ENCODE peak calls at places on chromosome 5, in seven cellular contexts. U, Z, D, Q, A, W and B are unnamed samples.

GRCh38 chr5:73507062-73507461 is 8.8 kb downstream of the BTF3 start:
- DNase-seq in U (no peak), Z (peak; percentile 81), D (peak; percentile 61), Q (no peak), A (no peak), W (no peak), B (no peak)

GRCh38 chr5:127306036-127306435 is 15.4 kb downstream of the MEGF10 start:
- DNase-seq in U (no peak), Z (no peak), D (no peak), Q (no peak), A (no peak), W (no peak), B (no peak)

GRCh38 chr5:134110382-134110781 is 4.1 kb upstream of the TCF7 start:
- DNase-seq in U (no peak), Z (no peak), D (no peak), Q (no peak), A (no peak), W (no peak), B (peak; percentile 66)

GRCh38 chr5:115309751-115310370 is 13.4 kb upstream of the CCDC112 start:
- DNase-seq in U (no peak), Z (peak; percentile 69), D (peak; percentile 60), Q (no peak), A (no peak), W (no peak), B (no peak)

GRCh38 chr5:135450957-135451356 is 1.2 kb downstream of the TIFAB start:
- DNase-seq in U (no peak), Z (no peak), D (no peak), Q (no peak), A (no peak), W (no peak), B (no peak)

GRCh38 chr5:14197056-14197455 is 53.9 kb downstream of the TRIO start:
- DNase-seq in U (no peak), Z (no peak), D (no peak), Q (no peak), A (no peak), W (no peak), B (no peak)

GRCh38 chr5:109223521-109223920 is 186.3 kb downstream of the PJA2 start:
- DNase-seq in U (no peak), Z (no peak), D (no peak), Q (no peak), A (no peak), W (no peak), B (no peak)

GRCh38 chr5:107724642-107725041 is 53.9 kb upstream of the EFNA5 start:
- DNase-seq in U (no peak), Z (no peak), D (no peak), Q (no peak), A (no peak), W (no peak), B (no peak)

GRCh38 chr5:14914603-14915277 is 43.2 kb upstream of the ANKH start:
- DNase-seq in U (no peak), Z (no peak), D (no peak), Q (no peak), A (no peak), W (no peak), B (no peak)

GRCh38 chr5:83400712-83401111 is 70.8 kb upstream of the VCAN start:
- DNase-seq in U (no peak), Z (peak; percentile 69), D (no peak), Q (no peak), A (no peak), W (no peak), B (no peak)

GRCh38 chr5:170546257-170546656 is 42.4 kb downstream of the KCNIP1 start:
- DNase-seq in U (no peak), Z (no peak), D (no peak), Q (no peak), A (peak; percentile 47), W (no peak), B (no peak)

GRCh38 chr5:119032653-119033052 is 38.2 kb upstream of the DMXL1 start:
- DNase-seq in U (no peak), Z (no peak), D (no peak), Q (no peak), A (no peak), W (no peak), B (no peak)

GRCh38 chr5:140207250-140207954 is 32.4 kb downstream of the CYSTM1 start:
- DNase-seq in U (no peak), Z (no peak), D (no peak), Q (no peak), A (no peak), W (no peak), B (no peak)

GRCh38 chr5:64285188-64286130 is 119.8 kb downstream of the RNF180 start:
- DNase-seq in U (no peak), Z (no peak), D (no peak), Q (no peak), A (no peak), W (no peak), B (no peak)

GRCh38 chr5:80282054-80282453 is 26.2 kb upstream of the SERINC5 start:
- DNase-seq in U (no peak), Z (no peak), D (no peak), Q (no peak), A (no peak), W (no peak), B (no peak)

GRCh38 chr5:102856374-102856748 is 101.3 kb downstream of the PAM start:
- DNase-seq in U (no peak), Z (peak; percentile 36), D (peak; percentile 16), Q (no peak), A (no peak), W (no peak), B (peak; percentile 24)

GRCh38 chr5:123708074-123708806 is 196.3 kb downstream of the CSNK1G3 start:
- DNase-seq in U (no peak), Z (peak; percentile 77), D (peak; percentile 81), Q (peak; percentile 62), A (no peak), W (no peak), B (peak; percentile 46)

GRCh38 chr5:139856694-139857093 is 61.1 kb downstream of the PSD2 start:
- DNase-seq in U (peak; percentile 51), Z (no peak), D (no peak), Q (no peak), A (no peak), W (no peak), B (no peak)

GRCh38 chr5:113230711-113231652 is 203.8 kb downstream of the TSSK1B start:
- DNase-seq in U (no peak), Z (peak; percentile 48), D (no peak), Q (no peak), A (no peak), W (no peak), B (no peak)

GRCh38 chr5:91142819-91143218 is 240.3 kb downstream of the ARRDC3 start:
- DNase-seq in U (no peak), Z (no peak), D (no peak), Q (no peak), A (no peak), W (no peak), B (no peak)

GRCh38 chr5:181107699-181108098 is 23.3 kb downstream of the OR2V1 start:
- DNase-seq in U (no peak), Z (no peak), D (no peak), Q (no peak), A (no peak), W (no peak), B (no peak)

GRCh38 chr5:124751031-124751430 is 4.6 kb upstream of the ZNF608 start:
- DNase-seq in U (no peak), Z (no peak), D (no peak), Q (no peak), A (no peak), W (no peak), B (no peak)

GRCh38 chr5:124748687-124749594 is 2.5 kb upstream of the ZNF608 start:
- DNase-seq in U (peak; percentile 66), Z (peak; percentile 97), D (peak; percentile 95), Q (peak; percentile 65), A (peak; percentile 30), W (peak; percentile 83), B (peak; percentile 92)

GRCh38 chr5:124752854-124753720 is 6.6 kb upstream of the ZNF608 start:
- DNase-seq in U (no peak), Z (peak; percentile 30), D (no peak), Q (no peak), A (no peak), W (no peak), B (no peak)

GRCh38 chr5:124755565-124755964 is 9.1 kb upstream of the ZNF608 start:
- DNase-seq in U (no peak), Z (no peak), D (no peak), Q (no peak), A (no peak), W (no peak), B (no peak)

GRCh38 chr5:124754206-124754927 is 7.9 kb upstream of the ZNF608 start:
- DNase-seq in U (no peak), Z (no peak), D (peak; percentile 32), Q (no peak), A (no peak), W (no peak), B (no peak)
- H3K4me1 ChIP-seq in U (peaks cover 16% of the 10 kb centered on the region), Z (peaks cover 4% of the 10 kb centered on the region), D (peaks cover 12% of the 10 kb centered on the region), Q (no peaks in the 10 kb centered on the region), A (peaks cover 5% of the 10 kb centered on the region), W (peaks cover 17% of the 10 kb centered on the region), B (no peaks in the 10 kb centered on the region)

GRCh38 chr5:154756203-154756870 is 1.2 kb downstream of the LARP1 start:
- DNase-seq in U (peak; percentile 77), Z (peak; percentile 46), D (peak; percentile 22), Q (peak; percentile 33), A (peak; percentile 46), W (peak; percentile 24), B (no peak)

GRCh38 chr5:154756871-154757646 is 1.9 kb downstream of the LARP1 start:
- DNase-seq in U (peak; percentile 79), Z (peak; percentile 29), D (peak; percentile 48), Q (peak; percentile 57), A (peak; percentile 67), W (peak; percentile 23), B (no peak)

GRCh38 chr5:154757647-154758406 is 2.6 kb downstream of the LARP1 start:
- DNase-seq in U (no peak), Z (peak; percentile 30), D (peak; percentile 38), Q (no peak), A (no peak), W (no peak), B (peak; percentile 70)

GRCh38 chr5:154758977-154759376 is 3.8 kb downstream of the LARP1 start:
- DNase-seq in U (no peak), Z (no peak), D (no peak), Q (no peak), A (no peak), W (no peak), B (peak; percentile 39)

DNA sequence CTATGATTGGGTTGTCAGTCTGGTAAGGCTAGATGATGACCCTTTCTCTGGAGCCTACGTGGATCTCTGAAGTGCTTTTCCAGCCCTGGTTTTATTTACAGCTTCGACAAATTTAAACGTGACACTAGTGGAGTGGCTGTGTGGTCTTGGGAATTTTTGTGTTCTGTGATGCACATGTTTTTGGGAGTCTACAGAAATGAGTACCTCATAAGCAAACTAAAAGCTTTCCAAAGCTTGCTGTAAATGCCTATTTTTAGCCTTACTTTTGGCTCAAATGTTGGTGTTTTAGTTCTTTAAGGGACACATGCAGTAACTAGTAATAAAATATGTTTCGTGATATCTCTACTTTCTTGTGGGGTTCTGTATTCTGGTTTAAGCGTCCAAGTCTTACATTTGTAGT is 3.3 kb downstream of the LARP1 start:
- DNase-seq in U (no peak), Z (no peak), D (no peak), Q (no peak), A (no peak), W (no peak), B (no peak)
- H3K4me1 ChIP-seq in U (peaks cover 53% of the 10 kb centered on the region), Z (peaks cover 34% of the 10 kb centered on the region), D (peaks cover 24% of the 10 kb centered on the region), Q (peaks cover 29% of the 10 kb centered on the region), A (peaks cover 66% of the 10 kb centered on the region), W (peaks cover 9% of the 10 kb centered on the region), B (peaks cover 42% of the 10 kb centered on the region)

GRCh38 chr5:378976-379742 is 57.6 kb downstream of the AHRR start:
- DNase-seq in U (no peak), Z (no peak), D (no peak), Q (no peak), A (no peak), W (no peak), B (no peak)
- H3K4me1 ChIP-seq in U (no peaks in the 10 kb centered on the region), Z (peaks cover 8% of the 10 kb centered on the region), D (no peaks in the 10 kb centered on the region), Q (peaks cover under 1% of the 10 kb centered on the region), A (peaks cover 4% of the 10 kb centered on the region), W (peaks cover 7% of the 10 kb centered on the region), B (no peaks in the 10 kb centered on the region)

GRCh38 chr5:150142189-150142788 is 13.4 kb downstream of the PDGFRB start:
- DNase-seq in U (no peak), Z (no peak), D (no peak), Q (no peak), A (no peak), W (no peak), B (no peak)
- H3K4me1 ChIP-seq in U (peaks cover 10% of the 10 kb centered on the region), Z (peaks cover 17% of the 10 kb centered on the region), D (peaks cover 56% of the 10 kb centered on the region), Q (peaks cover 97% of the 10 kb centered on the region), A (peaks cover 94% of the 10 kb centered on the region), W (peaks cover 83% of the 10 kb centered on the region), B (no peaks in the 10 kb centered on the region)